ENCODE peak calls at places on chromosome 17, in eight cellular contexts. A is ovary, S is amniotic stem cell, G is frontal cortex, O is glutamatergic neuron, V is HTR-8/SVneo, N is colonic mucosa, K is ELF-1. T is an unnamed sample.

GRCh38 chr17:75950421-75950820 is 9.6 kb upstream of the FBF1 start:
- DNase-seq in A (no peak), S (no peak), G (no peak), O (no peak), V (no peak), N (no peak), K (no peak), T (no peak)

GRCh38 chr17:75980188-75981018 is 1.4 kb downstream of the TEN1 start:
- DNase-seq in A (no peak), S (no peak), G (no peak), O (no peak), V (no peak), N (no peak), K (no peak), T (no peak)

GRCh38 chr17:46943511-46944393 is 20.8 kb downstream of the GOSR2 start:
- DNase-seq in A (peak; percentile 64), S (no peak), G (no peak), O (no peak), V (peak; percentile 42), N (no peak), K (peak; percentile 73), T (no peak)

GRCh38 chr17:5879424-5879823 is 190.8 kb upstream of the WSCD1 start:
- DNase-seq in A (no peak), S (no peak), G (no peak), O (no peak), V (no peak), N (no peak), K (no peak), T (no peak)

GRCh38 chr17:80877095-80877828 is 114.4 kb upstream of the CHMP6 start:
- DNase-seq in A (no peak), S (no peak), G (no peak), O (no peak), V (no peak), N (no peak), K (no peak), T (no peak)

GRCh38 chr17:76824103-76824502 is 44.1 kb upstream of the MGAT5B start:
- DNase-seq in A (no peak), S (no peak), G (no peak), O (no peak), V (no peak), N (no peak), K (no peak), T (no peak)

GRCh38 chr17:80836658-80836965 is 155.0 kb upstream of the CHMP6 start:
- DNase-seq in A (no peak), S (no peak), G (no peak), O (no peak), V (no peak), N (no peak), K (no peak), T (no peak)

GRCh38 chr17:4815043-4815675 is 8.2 kb downstream of the PLD2 start:
- DNase-seq in A (no peak), S (no peak), G (no peak), O (no peak), V (no peak), N (no peak), K (no peak), T (no peak)

GRCh38 chr17:43125133-43125966 is at the start of gene BRCA1:
- DNase-seq in A (peak; percentile 89), S (peak; percentile 95), G (peak; percentile 97), O (peak; percentile 89), V (peak; percentile 100), N (peak; percentile 97), K (peak; percentile 100), T (peak; percentile 95)

GRCh38 chr17:14312522-14312921 is 11.6 kb downstream of the HS3ST3B1 start:
- DNase-seq in A (no peak), S (no peak), G (no peak), O (no peak), V (no peak), N (no peak), K (no peak), T (no peak)

GRCh38 chr17:72182256-72182890 is 61.6 kb downstream of the SOX9 start:
- DNase-seq in A (no peak), S (no peak), G (no peak), O (no peak), V (no peak), N (peak; percentile 30), K (no peak), T (no peak)

GRCh38 chr17:236641-237405 is 55.4 kb upstream of the DOC2B start:
- DNase-seq in A (no peak), S (no peak), G (no peak), O (no peak), V (no peak), N (peak; percentile 15), K (peak; percentile 68), T (no peak)

T was measured in pulmonary artery endothelial cell.